ENCODE peak calls at places on chromosomes 11 and 22, in four cellular contexts. I is neuronal stem cell, X is body of pancreas, D is prostate gland. Q is an unnamed sample.

GRCh38 chr11:87295237-87295636 is 257.5 kb downstream of the TMEM135 start:
- DNase-seq in D (no peak), I (no peak), X (no peak), Q (no peak)

GRCh38 chr11:19953909-19954308 is 206.4 kb downstream of the DBX1 start:
- DNase-seq in D (no peak), I (no peak), X (peak; percentile 66), Q (no peak)

GRCh38 chr11:69658606-69659450 is 16.3 kb downstream of the LTO1 start:
- DNase-seq in X (no peak), I (no peak), D (no peak), Q (no peak)

GRCh38 chr11:18012314-18012905 is 437 bp downstream of the SERGEF start:
- DNase-seq in I (no peak), X (peak; percentile 24), D (peak; percentile 13), Q (peak; percentile 29)

GRCh38 chr22:17266261-17266971 is 47.2 kb upstream of the ADA2 start:
- DNase-seq in D (no peak), I (peak; percentile 83), X (peak; percentile 33), Q (no peak)

GRCh38 chr11:79973701-79974626 is 533.1 kb upstream of the TENM4 start:
- DNase-seq in D (no peak), X (no peak), I (peak; percentile 31), Q (no peak)

GRCh38 chr11:120413480-120413879 is 77.3 kb downstream of the ARHGEF12 start:
- DNase-seq in X (no peak), D (no peak), I (no peak), Q (no peak)

GRCh38 chr11:126219547-126219946 is 8.0 kb downstream of the FAM118B start:
- DNase-seq in D (no peak), X (no peak), I (no peak), Q (no peak)

GRCh38 chr11:132028380-132029240 is 658.2 kb downstream of the NTM start:
- DNase-seq in I (peak; percentile 18), D (no peak), X (peak; percentile 59), Q (no peak)

GRCh38 chr11:110261195-110262140 is 34.9 kb downstream of the RDX start:
- DNase-seq in I (no peak), D (no peak), X (no peak), Q (no peak)

GRCh38 chr11:122523841-122524531 is 131.5 kb upstream of the UBASH3B start:
- DNase-seq in D (peak; percentile 51), I (no peak), X (no peak), Q (no peak)

GRCh38 chr11:130448416-130449068 is at the start of gene ADAMTS15:
- DNase-seq in D (peak; percentile 63), X (peak; percentile 65), I (peak; percentile 83), Q (peak; percentile 90)

GRCh38 chr22:40215266-40215665 is 37.5 kb downstream of the TNRC6B start:
- DNase-seq in D (no peak), I (no peak), X (peak; percentile 45), Q (peak; percentile 52)

GRCh38 chr11:74579577-74580270 is 12.7 kb upstream of the POLD3 start:
- DNase-seq in I (no peak), X (no peak), D (no peak), Q (no peak)

GRCh38 chr22:44182591-44183588 is 2.2 kb downstream of the PARVG start:
- DNase-seq in D (no peak), X (no peak), I (no peak), Q (peak; percentile 65)

GRCh38 chr11:75597636-75598035 is 35.6 kb downstream of the SERPINH1 start:
- DNase-seq in X (no peak), D (no peak), I (peak; percentile 29), Q (no peak)

GRCh38 chr22:49554296-49554625 is 273.4 kb downstream of the BRD1 start:
- DNase-seq in I (no peak), X (no peak), D (no peak), Q (no peak)

GRCh38 chr11:32400196-32400595 is 35.1 kb downstream of the WT1 start:
- DNase-seq in I (no peak), D (no peak), X (no peak), Q (no peak)

GRCh38 chr11:114108501-114109205 is 49.1 kb downstream of the ZBTB16 start:
- DNase-seq in I (no peak), X (no peak), D (no peak), Q (no peak)

GRCh38 chr22:38843716-38844660 is at the start of gene NPTXR:
- DNase-seq in X (peak; percentile 78), D (peak; percentile 58), I (peak; percentile 54), Q (no peak)
- H3K4me3 ChIP-seq in X (peak within 1 kb of the TSS; percentile 42), D (peak within 1 kb of the TSS; percentile 45), I (peak within 1 kb of the TSS; percentile 43), Q (peak within 1 kb of the TSS; percentile 35)

GRCh38 chr11:86138958-86139357 is 70.1 kb upstream of the PICALM start:
- DNase-seq in D (no peak), I (no peak), X (no peak), Q (no peak)

GRCh38 chr11:86145439-86146156 is 76.7 kb upstream of the PICALM start:
- DNase-seq in X (no peak), D (no peak), I (no peak), Q (no peak)

GRCh38 chr11:86140334-86140733 is 71.5 kb upstream of the PICALM start:
- DNase-seq in I (no peak), D (no peak), X (no peak), Q (no peak)

GRCh38 chr11:86143429-86144030 is 74.6 kb upstream of the PICALM start:
- DNase-seq in I (no peak), X (no peak), D (no peak), Q (peak; percentile 33)

DNA sequence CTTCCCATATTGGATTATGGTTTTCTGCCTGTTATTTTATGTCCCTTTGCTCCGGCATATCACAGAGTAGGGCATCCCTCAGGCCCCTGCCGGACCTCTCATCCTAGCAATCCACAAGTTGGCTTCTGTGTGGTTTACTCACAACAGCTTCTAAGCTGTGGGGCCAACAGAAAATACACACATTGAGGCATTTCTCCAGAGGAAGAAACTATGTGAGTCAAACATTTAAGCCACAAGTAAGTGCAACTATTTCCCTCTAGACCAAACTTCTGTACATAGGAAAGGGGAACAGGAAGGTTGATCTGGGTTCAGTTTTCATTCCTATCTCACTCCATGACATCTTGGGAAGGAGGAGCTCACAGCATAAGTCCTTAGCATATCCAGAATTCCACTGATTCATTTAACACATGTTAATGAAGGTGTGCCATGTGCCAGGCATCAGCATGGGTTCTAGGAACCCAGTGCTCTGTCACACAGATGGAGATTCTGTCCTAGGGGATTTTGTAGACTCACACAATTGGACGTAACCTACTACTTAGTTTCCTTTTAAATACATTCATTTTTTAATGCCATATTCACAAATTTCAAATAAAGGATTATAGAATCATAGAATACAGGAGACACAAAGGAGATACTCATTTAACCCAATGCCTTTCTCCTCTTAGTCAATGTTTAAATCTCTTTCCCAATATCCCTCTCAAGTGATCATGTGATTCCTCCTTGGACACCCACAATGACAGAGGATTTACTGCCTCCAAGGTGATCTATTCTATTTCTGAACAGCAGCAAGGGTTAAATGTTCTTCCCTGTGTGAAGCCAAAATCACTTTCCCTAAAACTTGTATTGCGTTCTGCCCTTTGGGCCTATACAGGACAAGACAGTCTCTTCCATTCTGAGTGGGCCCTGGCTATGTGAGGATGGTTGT is 73.0 kb upstream of the PICALM start:
- DNase-seq in D (no peak), I (no peak), X (no peak), Q (no peak)
- H3K4me1 ChIP-seq in D (no peaks in the 10 kb centered on the region), I (no peaks in the 10 kb centered on the region), X (peaks cover 26% of the 10 kb centered on the region), Q (no peaks in the 10 kb centered on the region)

GRCh38 chr22:31122532-31123291 is at the start of gene INPP5J:
- DNase-seq in I (no peak), D (peak; percentile 55), X (peak; percentile 84), Q (peak; percentile 58)
- H3K4me3 ChIP-seq in I (peak within 1 kb of the TSS; percentile 47), D (peak within 1 kb of the TSS; percentile 33), X (peak within 1 kb of the TSS; percentile 44), Q (peak within 1 kb of the TSS; percentile 21)

DNA sequence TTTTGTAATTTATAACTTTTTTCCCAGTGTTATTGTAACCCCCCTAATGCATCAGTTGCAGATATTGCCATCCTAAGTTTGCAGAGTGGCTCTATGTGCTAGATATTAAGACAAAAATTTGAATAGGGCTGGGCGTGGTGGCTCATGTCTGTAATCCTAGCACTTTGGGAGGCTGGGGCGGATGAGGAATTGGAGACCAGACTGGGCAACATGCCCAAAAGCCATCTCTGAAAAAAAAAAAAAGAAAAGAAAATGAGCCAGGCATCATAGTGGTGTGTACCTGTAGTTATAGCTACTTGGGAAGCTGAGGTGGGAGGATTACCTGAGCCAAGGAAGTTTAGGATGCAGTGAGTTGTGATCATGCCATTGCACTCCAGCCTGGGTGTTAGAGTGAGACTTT is 50.1 kb upstream of the MUC15 start:
- DNase-seq in X (no peak), I (no peak), D (no peak), Q (no peak)
- H3K4me1 ChIP-seq in X (no peaks in the 10 kb centered on the region), I (peaks cover 2% of the 10 kb centered on the region), D (no peaks in the 10 kb centered on the region), Q (no peaks in the 10 kb centered on the region)

GRCh38 chr11:65578134-65578533 is 2.3 kb downstream of the EHBP1L1 start:
- DNase-seq in D (no peak), I (no peak), X (no peak), Q (no peak)
- H3K4me3 ChIP-seq in D (no peak overlapping the region), I (no peak overlapping the region), X (no peak overlapping the region), Q (no peak overlapping the region)

GRCh38 chr11:67286621-67287333 is 2.3 kb upstream of the ANKRD13D start:
- DNase-seq in D (no peak), I (no peak), X (peak; percentile 13), Q (no peak)
- H3K4me1 ChIP-seq in D (peaks cover 11% of the 10 kb centered on the region), I (peaks cover 19% of the 10 kb centered on the region), X (peaks cover 39% of the 10 kb centered on the region), Q (peaks cover 22% of the 10 kb centered on the region)

GRCh38 chr11:45156731-45157130 is 10.3 kb downstream of the PRDM11 start:
- DNase-seq in X (no peak), I (no peak), D (no peak), Q (no peak)

GRCh38 chr11:45159781-45160365 is 13.4 kb downstream of the PRDM11 start:
- DNase-seq in X (no peak), I (no peak), D (no peak), Q (no peak)

GRCh38 chr11:45158891-45159605 is 12.6 kb downstream of the PRDM11 start:
- DNase-seq in D (no peak), X (no peak), I (no peak), Q (no peak)

GRCh38 chr11:45157247-45158209 is 11.1 kb downstream of the PRDM11 start:
- DNase-seq in I (no peak), X (no peak), D (no peak), Q (no peak)

DNA sequence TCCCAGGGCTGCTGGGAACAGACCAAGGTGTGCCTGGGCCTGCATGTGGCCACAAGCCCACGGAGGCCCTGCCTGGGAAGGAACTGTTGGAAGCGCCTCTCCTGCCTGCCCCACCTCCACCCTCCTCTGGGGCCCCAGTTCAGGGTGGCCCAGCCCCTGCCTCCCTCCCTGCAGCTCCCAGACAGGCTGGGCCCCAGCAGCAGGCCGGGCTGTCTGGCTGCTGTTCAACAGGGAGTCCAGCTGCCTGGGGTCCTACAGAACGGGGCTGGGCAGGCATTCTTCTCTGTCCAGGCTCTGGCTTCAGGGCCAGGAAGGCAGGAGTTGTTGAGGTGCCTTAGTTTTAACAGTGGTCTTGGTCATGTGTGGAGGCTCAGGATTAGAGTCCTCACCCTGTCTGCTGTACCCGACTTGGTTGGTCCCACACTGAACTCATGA is 11.8 kb downstream of the PRDM11 start:
- DNase-seq in X (no peak), I (no peak), D (peak; percentile 59), Q (no peak)
- H3K4me3 ChIP-seq in X (no peak overlapping the region), I (no peak overlapping the region), D (no peak overlapping the region), Q (no peak overlapping the region)

DNA sequence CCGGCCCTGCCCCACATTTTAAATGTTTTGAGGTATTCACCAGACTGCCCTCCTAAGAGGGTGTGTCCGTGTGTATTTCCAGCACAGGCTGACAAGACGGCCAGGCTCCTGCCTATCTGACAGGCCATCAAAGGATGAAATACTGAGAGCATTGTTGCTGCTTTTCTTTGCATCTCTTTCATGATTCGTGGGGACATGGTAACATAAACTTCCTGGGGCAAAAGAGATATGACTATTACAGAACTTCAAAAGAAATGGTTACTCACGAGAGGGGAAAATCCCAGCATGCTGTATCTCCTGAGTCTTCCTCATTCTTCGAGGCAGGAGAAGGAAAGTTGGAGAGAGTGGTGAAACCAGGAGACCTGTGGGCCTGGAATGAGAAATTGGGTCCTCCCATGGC is 10.3 kb upstream of the BIK start:
- DNase-seq in D (no peak), X (no peak), I (no peak), Q (no peak)
- H3K4me1 ChIP-seq in D (no peaks in the 10 kb centered on the region), X (no peaks in the 10 kb centered on the region), I (peaks cover 16% of the 10 kb centered on the region), Q (no peaks in the 10 kb centered on the region)

Q was measured in lung.